ENCODE peak calls at places on chromosomes 16 and 17, in nine cellular contexts. W is breast epithelium; N is astrocyte of the spinal cord; Q is B cell; I is body of pancreas; P is cardiac muscle cell; Y is CD8-positive, alpha-beta T cell; G is WTC11; M is RWPE1. V is an unnamed sample.

GRCh38 chr16:61233718-61234117 is 802.5 kb downstream of the CDH8 start:
- DNase-seq in W (no peak), Q (no peak), M (no peak), Y (no peak), N (no peak), I (no peak), G (no peak), P (no peak), V (no peak)

GRCh38 chr16:86470964-86471363 is 39.4 kb upstream of the FOXF1 start:
- DNase-seq in N (no peak), Y (no peak), P (no peak), Q (no peak), M (no peak), G (no peak), I (no peak), W (no peak), V (no peak)

GRCh38 chr17:17125136-17126084 is 80.7 kb downstream of the PLD6 start:
- DNase-seq in M (no peak), Y (peak; percentile 65), I (no peak), G (no peak), Q (no peak), W (no peak), P (no peak), N (peak; percentile 29), V (no peak)

GRCh38 chr17:40369923-40370322 is 5.4 kb upstream of the GJD3 start:
- DNase-seq in M (no peak), Q (no peak), Y (no peak), W (no peak), N (no peak), G (no peak), I (no peak), P (no peak), V (no peak)

GRCh38 chr17:60159479-60159866 is 9.7 kb downstream of the CA4 start:
- DNase-seq in I (no peak), Y (no peak), G (no peak), N (no peak), Q (no peak), M (no peak), W (no peak), P (no peak), V (no peak)

GRCh38 chr17:47413872-47414271 is 90.1 kb downstream of the EFCAB13 start:
- DNase-seq in P (no peak), N (no peak), W (no peak), Q (no peak), G (no peak), M (peak; percentile 1), Y (no peak), I (no peak), V (no peak)

GRCh38 chr17:43676471-43676870 is 14.7 kb upstream of the MEOX1 start:
- DNase-seq in M (no peak), Q (no peak), P (no peak), W (no peak), N (no peak), I (no peak), Y (no peak), G (no peak), V (no peak)

GRCh38 chr17:43442711-43443110 is 41.1 kb upstream of the DHX8 start:
- DNase-seq in I (no peak), Y (no peak), G (no peak), W (no peak), N (peak; percentile 52), Q (no peak), M (peak; percentile 20), P (peak; percentile 49), V (peak; percentile 46)

GRCh38 chr17:40562841-40563370 is 2.4 kb downstream of the CCR7 start:
- DNase-seq in Y (peak; percentile 60), N (no peak), M (no peak), Q (peak; percentile 28), P (no peak), W (no peak), I (no peak), G (no peak), V (no peak)

GRCh38 chr16:76910931-76911330 is 280.1 kb upstream of the MON1B start:
- DNase-seq in Y (no peak), G (no peak), Q (no peak), W (no peak), M (peak; percentile 25), P (peak; percentile 95), I (no peak), N (peak; percentile 29), V (no peak)

GRCh38 chr16:68382296-68382718 is 66.0 kb downstream of the SMPD3 start:
- DNase-seq in I (no peak), N (no peak), P (no peak), G (peak; percentile 59), W (no peak), M (no peak), Y (no peak), Q (peak; percentile 58), V (no peak)

GRCh38 chr17:79618383-79619067 is 7.7 kb upstream of the RBFOX3 start:
- DNase-seq in G (peak; percentile 8), Q (no peak), Y (no peak), W (no peak), N (no peak), I (peak; percentile 5), P (no peak), M (no peak), V (no peak)

DNA sequence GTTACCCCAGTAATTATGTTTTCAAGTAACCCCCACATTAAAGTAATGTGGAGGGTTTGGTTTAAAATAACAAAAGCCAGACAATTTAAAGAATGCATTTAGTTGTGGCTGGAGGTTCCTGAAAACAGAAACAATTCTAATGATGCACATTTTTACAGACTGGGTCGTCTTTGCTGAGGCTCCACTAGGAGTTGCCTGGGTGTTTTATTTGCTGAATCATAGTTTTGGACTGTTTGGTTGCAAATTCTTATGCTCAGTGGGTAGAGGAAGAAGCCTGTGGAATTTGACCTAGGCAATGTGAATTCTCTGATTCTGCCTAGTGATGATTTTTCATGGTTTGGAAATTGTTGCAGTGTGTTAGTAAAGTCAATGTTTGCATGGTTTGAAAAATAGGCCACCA is 16.3 kb downstream of the SHISA9 start:
- DNase-seq in W (no peak), I (no peak), Y (no peak), G (no peak), P (no peak), N (peak; percentile 20), Q (no peak), M (no peak), V (peak; percentile 72)
- TF ChIP-seq CTCF in W (no peak), I (no peak), Y (no peak), G (no peak), P (no peak), N (no peak), Q (no peak), M (no peak), V (no peak)

GRCh38 chr17:76153202-76153601 is 12.2 kb upstream of the FOXJ1 start:
- DNase-seq in P (no peak), G (peak; percentile 16), M (no peak), Y (peak; percentile 48), I (no peak), N (no peak), Q (no peak), W (no peak), V (no peak)

GRCh38 chr17:76153640-76154039 is 12.6 kb upstream of the FOXJ1 start:
- DNase-seq in G (no peak), P (peak; percentile 58), Q (no peak), Y (peak; percentile 43), W (no peak), M (no peak), I (no peak), N (peak; percentile 4), V (peak; percentile 30)

GRCh38 chr17:76151896-76152454 is 10.9 kb upstream of the FOXJ1 start:
- DNase-seq in I (no peak), Y (peak; percentile 74), Q (no peak), W (no peak), P (no peak), G (no peak), M (no peak), N (no peak), V (no peak)

GRCh38 chr17:76150712-76151622 is 9.9 kb upstream of the FOXJ1 start:
- DNase-seq in P (no peak), Q (no peak), Y (peak; percentile 48), W (no peak), I (no peak), M (no peak), N (no peak), G (no peak), V (no peak)

DNA sequence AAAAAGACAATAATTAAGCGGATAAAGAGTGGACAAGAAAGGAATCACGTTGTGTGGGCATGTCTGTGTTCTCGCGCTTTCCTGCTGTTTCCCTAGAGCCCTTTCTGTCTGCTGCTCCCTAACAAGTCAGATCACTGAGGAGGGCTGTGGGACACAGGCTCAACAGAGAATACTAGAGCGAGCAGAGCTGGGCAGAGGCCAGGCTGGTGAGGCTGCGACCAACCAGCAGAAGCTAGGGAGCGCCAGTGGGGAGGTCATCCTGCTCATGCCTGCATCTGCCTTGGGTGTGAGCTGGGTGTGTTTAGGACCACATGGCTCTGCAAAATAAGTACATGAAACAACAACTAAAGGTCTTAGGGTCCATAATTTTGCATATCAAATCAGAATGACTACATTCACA is 11.5 kb upstream of the FOXJ1 start:
- DNase-seq in I (no peak), M (no peak), Q (no peak), N (no peak), Y (peak; percentile 51), W (no peak), P (no peak), G (no peak), V (no peak)
- TF ChIP-seq CTCF in I (no peak), M (no peak), Q (no peak), N (no peak), Y (no peak), W (no peak), P (no peak), G (no peak), V (no peak)

GRCh38 chr16:2500634-2500936 is 13.2 kb upstream of the ATP6V0C start:
- DNase-seq in N (no peak), P (no peak), Q (no peak), M (no peak), Y (no peak), G (peak; percentile 41), I (no peak), W (no peak), V (no peak)
- TF ChIP-seq CTCF in N (no peak), P (no peak), Q (no peak), M (no peak), Y (no peak), G (no peak), I (no peak), W (no peak), V (no peak)

GRCh38 chr16:83392743-83393142 is 415.0 kb upstream of the HSBP1 start:
- DNase-seq in P (no peak), N (no peak), M (no peak), Y (no peak), Q (no peak), I (no peak), G (no peak), W (no peak), V (no peak)

GRCh38 chr16:83397601-83398000 is 410.2 kb upstream of the HSBP1 start:
- DNase-seq in G (no peak), M (no peak), W (no peak), Q (no peak), P (no peak), I (no peak), N (no peak), Y (no peak), V (no peak)

GRCh38 chr16:83389751-83390150 is 418.0 kb upstream of the HSBP1 start:
- DNase-seq in G (no peak), I (no peak), N (no peak), P (no peak), Q (no peak), W (no peak), Y (no peak), M (no peak), V (no peak)

GRCh38 chr16:83390759-83391158 is 417.0 kb upstream of the HSBP1 start:
- DNase-seq in P (no peak), Y (no peak), N (no peak), Q (no peak), G (no peak), I (no peak), M (no peak), W (no peak), V (no peak)

GRCh38 chr16:83393196-83393981 is 414.4 kb upstream of the HSBP1 start:
- DNase-seq in I (no peak), G (no peak), P (no peak), W (no peak), M (no peak), Q (no peak), Y (no peak), N (no peak), V (no peak)
- TF ChIP-seq CTCF in I (no peak), G (no peak), P (peak; percentile 19), W (no peak), M (no peak), Q (no peak), Y (no peak), N (peak; percentile 22), V (peak; percentile 46)